ENCODE peak calls at places on chromosomes 5 and 9, in six cellular contexts. F is brain microvascular endothelial cell, Z is pancreas, Y is IMR-90, A is heart right ventricle, D is lung. K is an unnamed sample. For H3K36me3, the result is how much of the 10 kb centered on the place peaks cover.

GRCh38 chr5:132674671-132675506 is 1.1 kb downstream of the IL4 start:
- DNase-seq in Z (no peak), Y (peak), A (no peak), D (no peak), F (peak), K (no peak)

GRCh38 chr5:1168751-1169607 is 32.4 kb upstream of the SLC6A19 start:
- DNase-seq in Z (no peak), D (no peak), A (no peak), Y (no peak), F (no peak), K (no peak)

GRCh38 chr5:139976703-139977102 is 66.4 kb downstream of the NRG2 start:
- DNase-seq in F (no peak), A (no peak), Y (no peak), D (no peak), Z (no peak), K (no peak)

GRCh38 chr9:99678550-99678949 is 143.1 kb upstream of the NR4A3 start:
- DNase-seq in Z (no peak), D (no peak), F (no peak), A (no peak), Y (no peak), K (no peak)

GRCh38 chr5:78600656-78601452 is 47.7 kb downstream of the LHFPL2 start:
- DNase-seq in F (peak), A (no peak), Y (peak), Z (no peak), D (no peak), K (no peak)

GRCh38 chr5:55903121-55903701 is 52.1 kb downstream of the IL31RA start:
- DNase-seq in Y (peak), D (no peak), A (no peak), F (peak), Z (no peak), K (peak)

GRCh38 chr5:73564018-73564417 is 1.4 kb downstream of the ANKRA2 start:
- DNase-seq in D (no peak), Y (no peak), A (no peak), Z (no peak), F (no peak), K (no peak)

GRCh38 chr5:112681481-112681908 is 56.2 kb upstream of the APC start:
- DNase-seq in D (no peak), Z (no peak), F (no peak), A (no peak), Y (no peak), K (no peak)

GRCh38 chr5:944992-945685 is 52.5 kb downstream of the TRIP13 start:
- DNase-seq in D (no peak), A (no peak), Y (no peak), Z (no peak), F (no peak), K (no peak)

GRCh38 chr5:96835727-96836126 is 28.0 kb upstream of the ERAP1 start:
- DNase-seq in Z (no peak), A (no peak), D (no peak), Y (no peak), F (no peak), K (no peak)

GRCh38 chr9:22238809-22239684 is 207.6 kb upstream of the DMRTA1 start:
- DNase-seq in A (no peak), D (no peak), F (peak), Z (no peak), Y (peak), K (no peak)

GRCh38 chr5:78629590-78629989 is 19.0 kb downstream of the LHFPL2 start:
- DNase-seq in Z (no peak), A (no peak), D (no peak), F (no peak), Y (no peak), K (no peak)

GRCh38 chr5:76787237-76787636 is 31.6 kb upstream of the F2RL1 start:
- DNase-seq in A (no peak), F (peak), Z (peak), Y (peak), D (no peak), K (no peak)

GRCh38 chr5:172556971-172557461 is 84.0 kb upstream of the NEURL1B start:
- DNase-seq in Y (no peak), F (no peak), A (peak), Z (no peak), D (no peak), K (no peak)

GRCh38 chr5:169786219-169786618 is 149.1 kb downstream of the DOCK2 start:
- DNase-seq in Y (no peak), Z (no peak), F (no peak), D (no peak), A (no peak), K (no peak)

GRCh38 chr5:32935292-32935691 is 224.2 kb downstream of the NPR3 start:
- DNase-seq in D (no peak), F (no peak), Y (no peak), Z (no peak), A (no peak), K (no peak)

GRCh38 chr9:124868511-124869465 is 6.9 kb downstream of the ARPC5L start:
- DNase-seq in Y (peak), F (peak), A (peak), D (peak), Z (peak), K (peak)

DNA sequence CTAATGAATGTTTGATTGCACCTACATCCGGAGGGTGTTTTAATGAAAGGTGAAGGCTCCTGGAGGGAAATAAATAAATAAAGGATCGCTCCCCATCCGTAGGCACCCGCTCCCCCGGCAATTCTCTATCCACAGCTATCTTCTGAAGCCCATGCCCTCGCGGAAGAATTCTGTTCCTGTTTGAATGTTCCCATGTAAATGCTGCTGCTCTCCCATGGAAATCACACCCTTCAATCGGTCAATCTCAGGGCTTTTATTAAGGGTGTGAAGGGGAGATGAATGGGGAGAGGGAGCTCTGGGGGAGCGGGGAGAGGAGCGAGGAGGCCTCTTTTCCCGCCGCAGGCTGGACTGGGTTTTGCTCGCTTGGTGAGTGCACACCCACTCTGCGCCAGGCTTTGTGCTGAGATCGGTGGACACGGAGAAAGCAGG is 21.1 kb upstream of the ARAP3 start:
- DNase-seq in Z (no peak), F (no peak), D (no peak), Y (no peak), A (no peak), K (no peak)
- H3K4me3 ChIP-seq in Z (no peak), F (peak), D (no peak), Y (peak), A (no peak), K (peak)

DNA sequence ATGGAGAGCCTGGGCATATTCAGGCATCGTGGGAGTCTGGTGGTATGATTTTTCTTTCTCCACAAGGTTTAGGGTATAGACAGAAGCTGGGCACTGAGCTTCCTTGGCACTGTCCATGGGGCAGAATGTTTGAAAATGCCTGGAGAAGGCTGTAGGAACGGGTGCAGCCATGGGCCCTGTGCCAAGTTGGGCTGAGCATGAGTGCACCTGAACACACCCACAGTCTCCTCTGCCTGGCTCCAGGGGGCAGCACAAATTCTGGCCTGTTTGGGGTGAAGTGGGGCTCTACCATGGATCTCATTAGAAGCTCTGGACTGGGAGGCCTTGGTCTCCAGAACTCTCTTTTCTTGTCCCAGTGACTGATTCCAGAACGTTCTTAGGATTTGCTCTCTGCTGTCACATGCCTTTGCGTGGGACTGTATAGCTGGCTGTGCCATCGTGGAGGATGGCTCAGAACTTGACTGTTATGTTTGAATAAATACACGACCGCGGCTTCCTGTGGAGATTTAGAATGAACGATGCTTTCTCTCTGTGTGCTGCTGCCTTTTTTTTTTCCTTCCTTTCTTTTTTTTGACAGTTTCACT is 229.8 kb downstream of the FANCC start:
- DNase-seq in Y (no peak), A (no peak), Z (peak), D (no peak), F (no peak), K (no peak)
- TF ChIP-seq CTCF in Y (peak), A (peak), Z (no peak), D (no peak), F (peak), K (no peak)

GRCh38 chr9:137783521-137783920 is 94.1 kb upstream of the CACNA1B start:
- DNase-seq in Y (no peak), D (no peak), A (no peak), F (no peak), Z (no peak), K (no peak)
- H3K36me3 ChIP-seq in Y (half or more), D (under half), A (half or more), F (under half), Z (under half), K (half or more)

GRCh38 chr9:19101203-19101602 is 1.5 kb downstream of the HAUS6 start:
- DNase-seq in Y (no peak), Z (no peak), A (no peak), F (no peak), D (no peak), K (no peak)
- H3K4me3 ChIP-seq in Y (no peak), Z (no peak), A (no peak), F (peak), D (no peak), K (no peak)

DNA sequence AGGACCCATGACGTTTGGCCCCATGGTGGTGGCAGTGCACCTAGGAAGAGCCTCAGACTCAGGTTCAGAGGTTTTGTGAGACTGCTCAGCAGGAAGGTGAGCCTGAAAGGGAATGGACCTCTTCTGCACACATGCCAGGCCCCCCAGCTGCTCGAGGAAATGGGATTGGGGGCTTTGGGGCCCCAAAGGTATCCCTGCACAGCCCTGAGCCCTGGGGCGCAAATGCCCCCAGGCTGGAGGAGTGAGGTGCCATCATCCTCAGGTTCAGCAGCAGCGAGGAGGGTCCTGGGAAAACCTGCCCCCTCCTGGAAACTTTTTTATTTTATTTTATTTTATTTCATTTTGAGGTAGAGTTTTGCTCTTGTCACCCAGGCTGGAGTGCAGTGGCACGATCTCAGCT is 171.8 kb upstream of the MVB12B start:
- DNase-seq in Z (no peak), F (no peak), A (no peak), Y (no peak), D (no peak), K (no peak)
- TF ChIP-seq CTCF in Z (no peak), F (no peak), A (no peak), Y (no peak), D (no peak), K (no peak)

GRCh38 chr9:137982132-137982666 is 104.6 kb downstream of the CACNA1B start:
- DNase-seq in A (no peak), Y (no peak), F (no peak), D (no peak), Z (no peak), K (no peak)
- H3K36me3 ChIP-seq in A (under half), Y (under half), F (under half), D (under half), Z (under half), K (under half)

GRCh38 chr5:7396169-7397004 is 449 bp downstream of the ADCY2 start:
- DNase-seq in Y (no peak), Z (no peak), A (no peak), F (no peak), D (no peak), K (no peak)
- H3K4me3 ChIP-seq in Y (no peak), Z (peak), A (peak), F (no peak), D (peak), K (no peak)

K was measured in CD8-positive, alpha-beta T cell.